ENCODE peak calls at places on chromosomes 12 and 14, in nine cellular contexts. N is tibial artery, X is IMR-90, A is adipocyte, V is lower leg skin, L is fibroblast of lung, F is mesendoderm, W is brain microvascular endothelial cell, H is fibroblast of pulmonary artery. G is an unnamed sample.

GRCh38 chr12:26149963-26150362 is 25.1 kb upstream of the BHLHE41 start:
- DNase-seq in N (no peak), H (no peak), V (no peak), L (no peak), X (no peak), F (no peak), W (no peak), A (no peak), G (no peak)

GRCh38 chr14:60721331-60722162 is 2.6 kb downstream of the SIX4 start:
- DNase-seq in F (peak), W (peak), V (peak), L (peak), H (peak), N (peak), A (peak), X (peak), G (peak)

GRCh38 chr12:51911788-51912711 is 4.7 kb downstream of the ACVRL1 start:
- DNase-seq in V (peak), F (peak), L (peak), N (peak), W (no peak), H (peak), X (peak), A (no peak), G (no peak)

GRCh38 chr12:83016226-83016835 is 329.6 kb downstream of the TMTC2 start:
- DNase-seq in H (peak), A (peak), W (peak), L (peak), N (no peak), X (peak), F (no peak), V (no peak), G (peak)

GRCh38 chr12:75805905-75806304 is 225.7 kb downstream of the PHLDA1 start:
- DNase-seq in H (no peak), W (no peak), F (no peak), A (no peak), X (no peak), L (no peak), N (no peak), V (no peak), G (no peak)

GRCh38 chr12:105069936-105070702 is 14.1 kb downstream of the ALDH1L2 start:
- DNase-seq in X (no peak), V (no peak), W (no peak), F (no peak), N (no peak), L (no peak), A (no peak), H (no peak), G (peak)

GRCh38 chr14:90451443-90451842 is 54.6 kb downstream of the CALM1 start:
- DNase-seq in F (no peak), X (no peak), L (no peak), H (no peak), A (no peak), W (no peak), N (no peak), V (peak), G (no peak)

GRCh38 chr12:125280482-125281377 is 215.5 kb downstream of the AACS start:
- DNase-seq in N (no peak), X (no peak), W (no peak), L (no peak), V (peak), A (no peak), F (peak), H (no peak), G (no peak)

GRCh38 chr12:76713130-76713529 is 50.8 kb upstream of the ZDHHC17 start:
- DNase-seq in A (no peak), W (peak), X (no peak), F (peak), V (no peak), L (no peak), N (no peak), H (peak), G (no peak)

GRCh38 chr14:72715215-72715909 is 178.5 kb downstream of the DPF3 start:
- DNase-seq in V (no peak), W (no peak), N (peak), H (peak), A (no peak), X (peak), L (peak), F (no peak), G (no peak)

GRCh38 chr14:64645220-64645891 is 58.9 kb upstream of the PLEKHG3 start:
- DNase-seq in H (peak), A (peak), N (no peak), L (peak), V (peak), X (peak), W (peak), F (peak), G (peak)

GRCh38 chr12:19447386-19447785 is 8.1 kb downstream of the AEBP2 start:
- DNase-seq in N (no peak), A (no peak), F (no peak), L (no peak), V (no peak), W (no peak), H (no peak), X (no peak), G (no peak)

GRCh38 chr12:80607361-80608135 is 99.9 kb upstream of the MYF6 start:
- DNase-seq in N (no peak), F (no peak), H (no peak), L (no peak), W (no peak), X (no peak), A (no peak), V (no peak), G (no peak)

GRCh38 chr12:27252934-27253333 is 8.8 kb downstream of the STK38L start:
- DNase-seq in W (no peak), H (no peak), X (no peak), F (no peak), A (no peak), N (no peak), L (no peak), V (no peak), G (no peak)

GRCh38 chr14:22508662-22509035 is 80.4 kb downstream of the DAD1 start:
- DNase-seq in N (no peak), H (no peak), A (no peak), X (no peak), L (no peak), F (no peak), W (no peak), V (no peak), G (no peak)

GRCh38 chr12:55996715-55997534 is at the start of gene SUOX:
- DNase-seq in F (peak), V (peak), L (peak), N (peak), H (peak), W (peak), X (peak), A (peak), G (peak)

GRCh38 chr12:68612675-68613074 is 2.0 kb downstream of the RAP1B start:
- DNase-seq in F (no peak), W (no peak), V (no peak), A (no peak), N (no peak), X (no peak), H (no peak), L (no peak), G (no peak)

GRCh38 chr12:120684523-120684932 is 2.4 kb upstream of the MLEC start:
- DNase-seq in N (no peak), L (no peak), A (peak), X (peak), W (peak), H (peak), F (no peak), V (no peak), G (peak)

GRCh38 chr12:50275545-50275944 is 7.8 kb downstream of the LIMA1 start:
- DNase-seq in L (no peak), H (peak), F (no peak), A (no peak), X (no peak), N (no peak), W (no peak), V (no peak), G (no peak)

GRCh38 chr12:127899981-127900380 is 367.0 kb upstream of the TMEM132C start:
- DNase-seq in W (no peak), A (no peak), H (no peak), L (no peak), F (no peak), N (no peak), X (no peak), V (no peak), G (no peak)

GRCh38 chr12:109444263-109444662 is 32.8 kb downstream of the KCTD10 start:
- DNase-seq in W (no peak), F (no peak), A (no peak), H (no peak), X (no peak), L (no peak), N (no peak), V (no peak), G (no peak)

GRCh38 chr12:50597200-50598195 is 92.7 kb downstream of the DIP2B start:
- DNase-seq in W (peak), A (peak), H (peak), V (no peak), N (no peak), X (peak), L (peak), F (peak), G (peak)

GRCh38 chr14:77154421-77154820 is 12.8 kb upstream of the ZDHHC22 start:
- DNase-seq in V (no peak), N (no peak), H (no peak), L (no peak), W (no peak), F (no peak), A (no peak), X (no peak), G (no peak)

GRCh38 chr12:124565071-124565491 is 2.3 kb downstream of the NCOR2 start:
- DNase-seq in H (no peak), L (no peak), A (peak), X (no peak), W (no peak), F (peak), V (no peak), N (peak), G (no peak)

GRCh38 chr12:56299308-56299852 is 750 bp downstream of the CS start:
- DNase-seq in H (no peak), X (peak), N (no peak), W (no peak), A (no peak), V (no peak), L (no peak), F (peak), G (no peak)

GRCh38 chr14:38839743-38840375 is 263.2 kb downstream of the SEC23A start:
- DNase-seq in H (peak), N (no peak), F (no peak), V (no peak), X (no peak), W (peak), A (no peak), L (peak), G (no peak)

GRCh38 chr14:68263563-68264350 is 444.2 kb downstream of the RAD51B start:
- DNase-seq in A (peak), N (no peak), H (no peak), L (peak), F (no peak), W (no peak), X (peak), V (no peak), G (no peak)

GRCh38 chr12:105076098-105076497 is 8.2 kb downstream of the ALDH1L2 start:
- DNase-seq in V (no peak), F (no peak), L (no peak), N (no peak), W (peak), A (peak), X (peak), H (peak), G (peak)

GRCh38 chr14:31360919-31361662 is 59.3 kb downstream of the HEATR5A start:
- DNase-seq in X (peak), H (peak), A (peak), W (no peak), L (peak), V (no peak), F (no peak), N (no peak), G (no peak)

GRCh38 chr12:116497051-116497529 is 62.1 kb upstream of the MAP1LC3B2 start:
- DNase-seq in X (no peak), V (peak), A (no peak), F (no peak), N (no peak), W (no peak), H (no peak), L (no peak), G (no peak)

DNA sequence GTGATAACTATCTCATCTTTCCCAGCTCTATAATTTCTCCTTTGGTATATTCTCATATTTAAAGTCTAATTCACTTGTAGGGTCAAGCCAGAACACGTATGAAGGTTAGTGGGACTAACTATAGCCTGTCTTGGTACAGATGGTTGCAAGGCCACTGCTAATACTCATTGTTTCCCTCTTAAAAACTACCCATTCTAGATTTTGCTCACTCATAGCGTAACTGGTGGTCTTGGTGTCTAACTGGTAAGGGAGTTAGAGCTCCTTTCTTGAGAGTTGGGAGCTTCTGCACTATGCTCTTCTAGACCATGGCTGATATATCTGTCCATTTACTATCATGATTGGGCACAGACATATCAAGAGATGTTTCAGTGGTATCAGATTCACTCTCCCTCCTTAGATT is 8.8 kb downstream of the MGP start:
- DNase-seq in X (no peak), W (no peak), H (no peak), N (no peak), L (no peak), F (no peak), V (no peak), A (no peak), G (no peak)
- H3K4me3 ChIP-seq in X (no peak), W (no peak), H (no peak), N (no peak), L (no peak), F (no peak), V (no peak), A (no peak), G (no peak)

GRCh38 chr12:14771651-14772137 is 31.6 kb downstream of the WBP11 start:
- DNase-seq in N (no peak), A (no peak), V (no peak), X (no peak), W (no peak), L (no peak), H (no peak), F (peak), G (no peak)
- H3K4me3 ChIP-seq in N (peak), A (peak), V (no peak), X (no peak), W (no peak), L (no peak), H (no peak), F (no peak), G (no peak)

GRCh38 chr12:12719496-12719895 is 2.3 kb downstream of the CDKN1B start:
- DNase-seq in L (peak), A (no peak), N (no peak), V (no peak), H (no peak), F (no peak), X (no peak), W (no peak), G (no peak)
- H3K4me3 ChIP-seq in L (peak), A (peak), N (peak), V (peak), H (peak), F (no peak), X (peak), W (peak), G (peak)

GRCh38 chr12:102958073-102958829 is 777 bp downstream of the ASCL1 start:
- DNase-seq in H (peak), X (peak), V (no peak), A (peak), F (peak), L (peak), N (no peak), W (peak), G (no peak)
- H3K4me3 ChIP-seq in H (peak), X (peak), V (no peak), A (peak), F (no peak), L (no peak), N (peak), W (peak), G (peak)

GRCh38 chr12:100303831-100304230 is 36.9 kb downstream of the SCYL2 start:
- DNase-seq in V (no peak), L (no peak), X (no peak), F (no peak), H (no peak), A (no peak), W (no peak), N (no peak), G (no peak)
- H3K4me3 ChIP-seq in V (no peak), L (no peak), X (no peak), F (no peak), H (no peak), A (no peak), W (no peak), N (no peak), G (no peak)

DNA sequence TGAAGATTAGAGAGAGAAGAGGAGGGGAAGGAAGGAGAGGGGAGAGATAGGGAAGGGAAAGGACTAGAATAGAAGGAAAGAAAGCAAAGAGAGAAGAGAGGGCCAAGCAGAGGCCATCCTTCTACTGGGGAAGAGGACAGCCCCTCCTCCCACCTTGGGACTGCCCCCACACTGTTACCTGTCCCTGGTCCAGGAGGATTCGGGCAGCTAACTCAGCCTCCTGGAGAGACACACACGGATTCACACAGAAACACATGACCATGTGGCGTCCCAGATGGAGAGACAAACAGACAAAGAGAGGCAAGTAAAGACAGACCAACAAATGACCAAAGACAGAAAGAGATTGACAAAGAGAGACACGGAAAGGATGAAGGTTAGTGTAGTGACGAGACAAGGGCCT is 2.2 kb downstream of the NDRG2 start:
- DNase-seq in H (no peak), X (no peak), L (no peak), A (no peak), N (no peak), F (no peak), V (peak), W (no peak), G (no peak)
- H3K4me3 ChIP-seq in H (no peak), X (no peak), L (no peak), A (no peak), N (peak), F (no peak), V (no peak), W (no peak), G (no peak)

G was measured in skeletal muscle cell.